ENCODE peak calls at places on chromosomes 12 and 14, in six cellular contexts. One of them, this sample, is unnamed.

GRCh38 chr12:131436922-131437705 is 273.8 kb upstream of the SFSWAP start:
- DNase-seq in HCT116: no peak
- DNase-seq in GM12878: no peak
- DNase-seq in HepG2: no peak
- DNase-seq in H1: no peak
- DNase-seq in K562: no peak
- DNase-seq in this sample: no peak

GRCh38 chr12:112029326-112029725 is 16.1 kb downstream of the ERP29 start:
- DNase-seq in HCT116: no peak
- DNase-seq in GM12878: no peak
- DNase-seq in HepG2: no peak
- DNase-seq in H1: no peak
- DNase-seq in K562: no peak
- DNase-seq in this sample: no peak

GRCh38 chr12:6767592-6768384 is 1.6 kb downstream of the PTMS start:
- DNase-seq in HCT116: no peak
- DNase-seq in GM12878: no peak
- DNase-seq in HepG2: peak
- DNase-seq in H1: no peak
- DNase-seq in K562: peak
- DNase-seq in this sample: no peak

GRCh38 chr14:31286456-31287293 is 79.1 kb upstream of the HECTD1 start:
- DNase-seq in HCT116: peak
- DNase-seq in GM12878: no peak
- DNase-seq in HepG2: peak
- DNase-seq in H1: peak
- DNase-seq in K562: peak
- DNase-seq in this sample: no peak

GRCh38 chr14:104450811-104451401 is 128.7 kb upstream of the C14orf180 start:
- DNase-seq in HCT116: no peak
- DNase-seq in GM12878: no peak
- DNase-seq in HepG2: no peak
- DNase-seq in H1: no peak
- DNase-seq in K562: no peak
- DNase-seq in this sample: no peak

GRCh38 chr12:61758661-61759060 is 501.5 kb upstream of the USP15 start:
- DNase-seq in HCT116: no peak
- DNase-seq in GM12878: no peak
- DNase-seq in HepG2: no peak
- DNase-seq in H1: no peak
- DNase-seq in K562: no peak
- DNase-seq in this sample: no peak

GRCh38 chr14:69901113-69901951 is 22.1 kb downstream of the SMOC1 start:
- DNase-seq in HCT116: no peak
- DNase-seq in GM12878: no peak
- DNase-seq in HepG2: no peak
- DNase-seq in H1: no peak
- DNase-seq in K562: no peak
- DNase-seq in this sample: no peak

GRCh38 chr14:100019156-100019882 is 45.9 kb upstream of the EVL start:
- DNase-seq in HCT116: no peak
- DNase-seq in GM12878: no peak
- DNase-seq in HepG2: peak
- DNase-seq in H1: no peak
- DNase-seq in K562: peak
- DNase-seq in this sample: no peak

GRCh38 chr14:65019944-65020566 is 33.4 kb downstream of the FNTB start:
- DNase-seq in HCT116: peak
- DNase-seq in GM12878: no peak
- DNase-seq in HepG2: peak
- DNase-seq in H1: no peak
- DNase-seq in K562: peak
- DNase-seq in this sample: no peak

GRCh38 chr12:72057330-72057911 is 118.8 kb downstream of the TPH2 start:
- DNase-seq in HCT116: no peak
- DNase-seq in GM12878: no peak
- DNase-seq in HepG2: no peak
- DNase-seq in H1: no peak
- DNase-seq in K562: no peak
- DNase-seq in this sample: no peak

GRCh38 chr12:133120385-133121191 is 9.5 kb downstream of the ZNF891 start:
- DNase-seq in HCT116: no peak
- DNase-seq in GM12878: no peak
- DNase-seq in HepG2: no peak
- DNase-seq in H1: no peak
- DNase-seq in K562: no peak
- DNase-seq in this sample: no peak

GRCh38 chr12:64781374-64782029 is 22.3 kb upstream of the GNS start:
- DNase-seq in HCT116: no peak
- DNase-seq in GM12878: no peak
- DNase-seq in HepG2: no peak
- DNase-seq in H1: no peak
- DNase-seq in K562: no peak
- DNase-seq in this sample: no peak

GRCh38 chr14:95226801-95227200 is 69.5 kb upstream of the DICER1 start:
- DNase-seq in HCT116: no peak
- DNase-seq in GM12878: no peak
- DNase-seq in HepG2: no peak
- DNase-seq in H1: no peak
- DNase-seq in K562: no peak
- DNase-seq in this sample: no peak

GRCh38 chr14:93348292-93348691 is 1.3 kb downstream of the COX8C start:
- DNase-seq in HCT116: no peak
- DNase-seq in GM12878: no peak
- DNase-seq in HepG2: no peak
- DNase-seq in H1: no peak
- DNase-seq in K562: no peak
- DNase-seq in this sample: no peak

GRCh38 chr14:100866666-100867630 is 36.6 kb downstream of the RTL1 start:
- DNase-seq in HCT116: no peak
- DNase-seq in GM12878: no peak
- DNase-seq in HepG2: no peak
- DNase-seq in H1: no peak
- DNase-seq in K562: no peak
- DNase-seq in this sample: no peak

GRCh38 chr14:55373784-55374725 is 37.6 kb downstream of the ATG14 start:
- DNase-seq in HCT116: peak
- DNase-seq in GM12878: peak
- DNase-seq in HepG2: no peak
- DNase-seq in H1: no peak
- DNase-seq in K562: no peak
- DNase-seq in this sample: no peak

GRCh38 chr14:55366271-55366670 is 45.4 kb downstream of the ATG14 start:
- DNase-seq in HCT116: no peak
- DNase-seq in GM12878: no peak
- DNase-seq in HepG2: no peak
- DNase-seq in H1: no peak
- DNase-seq in K562: no peak
- DNase-seq in this sample: no peak

GRCh38 chr12:103799504-103800251 is 41.4 kb downstream of the NT5DC3 start:
- DNase-seq in HCT116: no peak
- DNase-seq in GM12878: no peak
- DNase-seq in HepG2: peak
- DNase-seq in H1: no peak
- DNase-seq in K562: no peak
- DNase-seq in this sample: no peak

GRCh38 chr12:103802586-103802886 is 38.5 kb downstream of the NT5DC3 start:
- DNase-seq in HCT116: no peak
- DNase-seq in GM12878: no peak
- DNase-seq in HepG2: no peak
- DNase-seq in H1: no peak
- DNase-seq in K562: no peak
- DNase-seq in this sample: no peak

GRCh38 chr12:103801709-103802585 is 39.1 kb downstream of the NT5DC3 start:
- DNase-seq in HCT116: peak
- DNase-seq in GM12878: no peak
- DNase-seq in HepG2: peak
- DNase-seq in H1: no peak
- DNase-seq in K562: no peak
- DNase-seq in this sample: no peak

GRCh38 chr12:103798586-103798985 is 42.4 kb downstream of the NT5DC3 start:
- DNase-seq in HCT116: no peak
- DNase-seq in GM12878: no peak
- DNase-seq in HepG2: no peak
- DNase-seq in H1: no peak
- DNase-seq in K562: no peak
- DNase-seq in this sample: no peak

DNA sequence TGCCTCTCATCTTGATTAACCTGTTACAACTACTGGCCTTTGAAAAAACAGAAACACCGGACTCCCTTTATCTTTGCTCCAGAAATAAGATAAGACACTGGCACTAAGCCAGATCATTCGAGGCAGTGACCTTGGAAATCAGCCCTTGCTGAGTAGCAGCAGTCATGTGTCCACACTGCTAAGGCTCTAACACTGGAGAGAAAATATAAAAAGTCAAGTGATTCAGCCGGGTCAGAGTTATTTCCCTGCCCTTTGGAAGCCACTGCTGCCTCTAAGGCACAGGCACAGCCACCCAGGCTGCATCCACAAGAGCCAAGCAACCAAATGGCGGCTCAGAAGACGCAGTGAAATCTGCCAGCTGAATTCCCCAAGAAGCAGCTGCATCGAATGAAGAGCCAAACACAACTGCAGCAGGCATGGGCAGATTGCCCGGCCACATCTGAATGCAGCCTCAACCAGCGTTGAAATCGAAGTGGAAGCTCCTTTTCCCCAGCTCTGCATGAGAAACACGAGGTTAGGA is 40.7 kb downstream of the NT5DC3 start:
- DNase-seq in HCT116: no peak
- DNase-seq in GM12878: no peak
- DNase-seq in HepG2: peak
- DNase-seq in H1: no peak
- DNase-seq in K562: peak
- DNase-seq in this sample: no peak
- TF ChIP-seq ZNF274 in HCT116: no peak
- TF ChIP-seq ZNF274 in GM12878: no peak
- TF ChIP-seq ZNF274 in HepG2: no peak
- TF ChIP-seq ZNF274 in H1: no peak
- TF ChIP-seq ZNF274 in K562: no peak
- TF ChIP-seq ZNF274 in this sample: no peak

GRCh38 chr12:115103884-115104883 is 420.2 kb upstream of the TBX3 start:
- DNase-seq in HCT116: no peak
- DNase-seq in GM12878: no peak
- DNase-seq in HepG2: no peak
- DNase-seq in H1: no peak
- DNase-seq in K562: no peak
- DNase-seq in this sample: no peak
- H3K9ac ChIP-seq in HCT116: no peak
- H3K9ac ChIP-seq in GM12878: no peak
- H3K9ac ChIP-seq in HepG2: no peak
- H3K9ac ChIP-seq in H1: no peak
- H3K9ac ChIP-seq in K562: no peak
- H3K9ac ChIP-seq in this sample: no peak

DNA sequence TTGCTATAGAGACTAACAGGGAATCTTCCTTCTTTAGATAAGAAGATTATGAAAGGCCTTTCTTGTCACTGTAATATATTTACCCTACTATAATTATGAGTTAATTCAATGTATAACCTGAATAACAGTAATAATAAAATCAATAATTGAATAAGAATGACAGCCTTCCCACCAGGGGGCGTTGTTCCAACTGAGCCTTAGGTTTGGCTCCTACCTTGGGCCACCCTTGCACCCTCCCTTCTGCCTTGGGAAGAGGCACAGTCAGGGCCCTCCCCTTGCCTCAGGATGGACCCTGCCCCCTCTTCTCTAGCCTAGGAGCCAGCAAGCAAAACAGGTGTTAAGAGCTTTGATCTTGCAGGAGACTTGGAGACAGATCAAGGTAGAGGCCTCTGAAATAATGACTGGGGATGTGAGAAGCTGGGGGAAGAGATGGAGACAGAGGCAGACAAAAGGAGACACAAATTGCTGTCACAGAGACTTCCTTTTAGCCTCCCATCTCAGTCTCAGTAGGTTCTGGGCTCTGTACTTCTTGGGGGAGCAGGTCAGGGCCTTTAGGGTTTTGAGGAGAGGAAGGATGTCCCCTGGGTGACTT is 40.1 kb upstream of the CISTR start:
- DNase-seq in HCT116: peak
- DNase-seq in GM12878: no peak
- DNase-seq in HepG2: no peak
- DNase-seq in H1: peak
- DNase-seq in K562: peak
- DNase-seq in this sample: no peak
- TF ChIP-seq ZNF274 in HCT116: no peak
- TF ChIP-seq ZNF274 in GM12878: no peak
- TF ChIP-seq ZNF274 in HepG2: no peak
- TF ChIP-seq ZNF274 in H1: no peak
- TF ChIP-seq ZNF274 in K562: no peak
- TF ChIP-seq ZNF274 in this sample: no peak

GRCh38 chr12:47811070-47811391 is 8.7 kb downstream of the HDAC7 start:
- DNase-seq in HCT116: no peak
- DNase-seq in GM12878: no peak
- DNase-seq in HepG2: no peak
- DNase-seq in H1: no peak
- DNase-seq in K562: no peak
- DNase-seq in this sample: no peak
- H3K9ac ChIP-seq in HCT116: no peak
- H3K9ac ChIP-seq in GM12878: no peak
- H3K9ac ChIP-seq in HepG2: no peak
- H3K9ac ChIP-seq in H1: no peak
- H3K9ac ChIP-seq in K562: no peak
- H3K9ac ChIP-seq in this sample: no peak

This sample was measured in NT2/D1.